ENCODE peak calls at places on chromosomes 7 and 10, in seven cellular contexts. K is tibial artery, A is T-cell, W is AG20443, N is NCI-H1092 treated with DMSO at 0.1 percent for 48 hours, F is C1 segment of cervical spinal cord, R is trophoblast cell. Y is an unnamed sample.

GRCh38 chr7:75951506-75951905 is 36.6 kb downstream of the POR start:
- DNase-seq in K (no peak), A (no peak), W (peak), N (no peak), F (no peak), R (peak), Y (no peak)

GRCh38 chr10:13847201-13847631 is 260.5 kb downstream of the PRPF18 start:
- DNase-seq in K (no peak), A (no peak), W (no peak), N (no peak), F (no peak), R (no peak), Y (no peak)

GRCh38 chr10:69734797-69735468 is 66.8 kb upstream of the COL13A1 start:
- DNase-seq in K (no peak), A (no peak), W (no peak), N (no peak), F (no peak), R (no peak), Y (no peak)

GRCh38 chr10:101772017-101772894 is 3.7 kb downstream of the FGF8 start:
- DNase-seq in K (no peak), A (no peak), W (peak), N (no peak), F (no peak), R (no peak), Y (no peak)

GRCh38 chr7:28211006-28211405 is 30.4 kb upstream of the JAZF1 start:
- DNase-seq in K (no peak), A (no peak), W (no peak), N (no peak), F (no peak), R (no peak), Y (no peak)

GRCh38 chr10:79239930-79240713 is 107.1 kb upstream of the PPIF start:
- DNase-seq in K (no peak), A (no peak), W (no peak), N (no peak), F (no peak), R (peak), Y (no peak)

GRCh38 chr7:116229359-116229758 is 19.0 kb downstream of the TES start:
- DNase-seq in K (no peak), A (no peak), W (no peak), N (no peak), F (no peak), R (no peak), Y (no peak)

GRCh38 chr10:29948971-29949370 is 110.4 kb downstream of the JCAD start:
- DNase-seq in K (no peak), A (no peak), W (no peak), N (no peak), F (no peak), R (no peak), Y (peak)

GRCh38 chr10:69125554-69125953 is 1.6 kb downstream of the VPS26A start:
- DNase-seq in K (no peak), A (no peak), W (no peak), N (no peak), F (no peak), R (no peak), Y (no peak)

GRCh38 chr10:93991596-93992284 is 2.0 kb upstream of the PLCE1 start:
- DNase-seq in K (peak), A (no peak), W (peak), N (no peak), F (peak), R (peak), Y (no peak)

GRCh38 chr7:37930226-37930948 is 9.9 kb downstream of the EPDR1 start:
- DNase-seq in K (no peak), A (no peak), W (peak), N (no peak), F (no peak), R (no peak), Y (no peak)

GRCh38 chr10:23293145-23293724 is 51.4 kb downstream of the C10orf67 start:
- DNase-seq in K (no peak), A (peak), W (no peak), N (peak), F (no peak), R (no peak), Y (peak)

GRCh38 chr7:143372070-143372469 is 9.1 kb upstream of the ZYX start:
- DNase-seq in K (peak), A (peak), W (no peak), N (peak), F (peak), R (no peak), Y (no peak)

GRCh38 chr7:37987732-37988131 is 67.3 kb downstream of the EPDR1 start:
- DNase-seq in K (no peak), A (no peak), W (peak), N (no peak), F (no peak), R (no peak), Y (no peak)

GRCh38 chr7:141272417-141272816 is 198.6 kb downstream of the TMEM178B start:
- DNase-seq in K (no peak), A (no peak), W (no peak), N (no peak), F (no peak), R (no peak), Y (no peak)

GRCh38 chr10:116753759-116754158 is 11.4 kb upstream of the HSPA12A start:
- DNase-seq in K (peak), A (no peak), W (no peak), N (no peak), F (no peak), R (no peak), Y (no peak)

GRCh38 chr10:69101451-69102095 is 13.7 kb downstream of the SRGN start:
- DNase-seq in K (no peak), A (no peak), W (no peak), N (no peak), F (no peak), R (no peak), Y (no peak)

GRCh38 chr7:99102809-99103690 is 40.9 kb downstream of the SMURF1 start:
- DNase-seq in K (no peak), A (no peak), W (no peak), N (no peak), F (no peak), R (peak), Y (no peak)

GRCh38 chr7:77327932-77328628 is 88.1 kb downstream of the GSAP start:
- DNase-seq in K (no peak), A (peak), W (no peak), N (no peak), F (no peak), R (no peak), Y (no peak)

GRCh38 chr7:945147-945555 is 9.3 kb downstream of the ADAP1 start:
- DNase-seq in K (no peak), A (no peak), W (no peak), N (no peak), F (no peak), R (no peak), Y (no peak)

GRCh38 chr10:72072046-72072445 is 16.3 kb downstream of the SPOCK2 start:
- DNase-seq in K (no peak), A (no peak), W (no peak), N (no peak), F (no peak), R (no peak), Y (no peak)

GRCh38 chr7:11539853-11540252 is 292.1 kb downstream of the THSD7A start:
- DNase-seq in K (no peak), A (no peak), W (no peak), N (no peak), F (no peak), R (no peak), Y (no peak)

GRCh38 chr7:66353547-66353946 is 148.4 kb downstream of the TPST1 start:
- DNase-seq in K (no peak), A (no peak), W (peak), N (no peak), F (no peak), R (peak), Y (no peak)

GRCh38 chr7:30880090-30880704 is 31.5 kb upstream of the AQP1 start:
- DNase-seq in K (no peak), A (no peak), W (peak), N (no peak), F (no peak), R (no peak), Y (no peak)

GRCh38 chr7:140231779-140232491 is 55.2 kb upstream of the KDM7A start:
- DNase-seq in K (no peak), A (no peak), W (no peak), N (no peak), F (no peak), R (no peak), Y (no peak)

Y was measured in GM13977.